ENCODE peak calls at places on chromosomes 6 and 20, in ten cellular contexts. One of them, this sample, is unnamed.

GRCh38 chr6:44202332-44202971 is 14.3 kb upstream of the MYMX start:
- DNase-seq in cardiac septum: peak
- DNase-seq in stimulated activated naive CD4-positive, alpha-beta T cell treated with Interleukin-2 at 50 U/mL for 16 hours: no peak
- DNase-seq in A549: no peak
- DNase-seq in dorsolateral prefrontal cortex: no peak
- DNase-seq in anterior cingulate cortex: no peak
- DNase-seq in left colon: no peak
- DNase-seq in HT-29: no peak
- DNase-seq in prostate gland: no peak
- DNase-seq in choroid plexus epithelial cell: no peak
- DNase-seq in this sample: no peak

GRCh38 chr20:22700387-22700786 is 116.0 kb upstream of the FOXA2 start:
- DNase-seq in HT-29: no peak
- DNase-seq in stimulated activated naive CD4-positive, alpha-beta T cell treated with Interleukin-2 at 50 U/mL for 16 hours: no peak
- DNase-seq in A549: no peak
- DNase-seq in dorsolateral prefrontal cortex: no peak
- DNase-seq in left colon: no peak
- DNase-seq in anterior cingulate cortex: no peak
- DNase-seq in prostate gland: no peak
- DNase-seq in cardiac septum: no peak
- DNase-seq in choroid plexus epithelial cell: peak
- DNase-seq in this sample: no peak

GRCh38 chr6:47352966-47353365 is 43.3 kb upstream of the TNFRSF21 start:
- DNase-seq in dorsolateral prefrontal cortex: no peak
- DNase-seq in choroid plexus epithelial cell: no peak
- DNase-seq in A549: no peak
- DNase-seq in left colon: no peak
- DNase-seq in cardiac septum: no peak
- DNase-seq in stimulated activated naive CD4-positive, alpha-beta T cell treated with Interleukin-2 at 50 U/mL for 16 hours: no peak
- DNase-seq in anterior cingulate cortex: no peak
- DNase-seq in HT-29: no peak
- DNase-seq in prostate gland: no peak
- DNase-seq in this sample: no peak

GRCh38 chr20:33668087-33668790 is 1.5 kb downstream of the ACTL10 start:
- DNase-seq in HT-29: no peak
- DNase-seq in A549: peak
- DNase-seq in cardiac septum: peak
- DNase-seq in anterior cingulate cortex: peak
- DNase-seq in choroid plexus epithelial cell: no peak
- DNase-seq in stimulated activated naive CD4-positive, alpha-beta T cell treated with Interleukin-2 at 50 U/mL for 16 hours: no peak
- DNase-seq in left colon: peak
- DNase-seq in prostate gland: no peak
- DNase-seq in dorsolateral prefrontal cortex: no peak
- DNase-seq in this sample: no peak

GRCh38 chr6:45886776-45887175 is 128.9 kb downstream of the CLIC5 start:
- DNase-seq in choroid plexus epithelial cell: no peak
- DNase-seq in prostate gland: no peak
- DNase-seq in cardiac septum: no peak
- DNase-seq in left colon: no peak
- DNase-seq in HT-29: no peak
- DNase-seq in anterior cingulate cortex: no peak
- DNase-seq in stimulated activated naive CD4-positive, alpha-beta T cell treated with Interleukin-2 at 50 U/mL for 16 hours: no peak
- DNase-seq in dorsolateral prefrontal cortex: no peak
- DNase-seq in A549: no peak
- DNase-seq in this sample: no peak

GRCh38 chr20:51182571-51182970 is 159.7 kb upstream of the KCNG1 start:
- DNase-seq in cardiac septum: no peak
- DNase-seq in dorsolateral prefrontal cortex: no peak
- DNase-seq in stimulated activated naive CD4-positive, alpha-beta T cell treated with Interleukin-2 at 50 U/mL for 16 hours: no peak
- DNase-seq in HT-29: no peak
- DNase-seq in left colon: no peak
- DNase-seq in choroid plexus epithelial cell: no peak
- DNase-seq in anterior cingulate cortex: no peak
- DNase-seq in A549: no peak
- DNase-seq in prostate gland: no peak
- DNase-seq in this sample: peak

GRCh38 chr6:117233146-117233545 is 32.2 kb upstream of the VGLL2 start:
- DNase-seq in HT-29: no peak
- DNase-seq in stimulated activated naive CD4-positive, alpha-beta T cell treated with Interleukin-2 at 50 U/mL for 16 hours: no peak
- DNase-seq in dorsolateral prefrontal cortex: no peak
- DNase-seq in choroid plexus epithelial cell: peak
- DNase-seq in A549: no peak
- DNase-seq in cardiac septum: no peak
- DNase-seq in anterior cingulate cortex: no peak
- DNase-seq in prostate gland: no peak
- DNase-seq in left colon: no peak
- DNase-seq in this sample: no peak

GRCh38 chr20:2879148-2879547 is 5.9 kb downstream of the PTPRA start:
- DNase-seq in stimulated activated naive CD4-positive, alpha-beta T cell treated with Interleukin-2 at 50 U/mL for 16 hours: no peak
- DNase-seq in anterior cingulate cortex: no peak
- DNase-seq in dorsolateral prefrontal cortex: peak
- DNase-seq in prostate gland: no peak
- DNase-seq in left colon: no peak
- DNase-seq in A549: no peak
- DNase-seq in HT-29: no peak
- DNase-seq in choroid plexus epithelial cell: peak
- DNase-seq in cardiac septum: no peak
- DNase-seq in this sample: no peak

GRCh38 chr20:33443006-33443511 is 504 bp downstream of the SNTA1 start:
- DNase-seq in dorsolateral prefrontal cortex: no peak
- DNase-seq in prostate gland: no peak
- DNase-seq in stimulated activated naive CD4-positive, alpha-beta T cell treated with Interleukin-2 at 50 U/mL for 16 hours: peak
- DNase-seq in anterior cingulate cortex: no peak
- DNase-seq in left colon: peak
- DNase-seq in A549: no peak
- DNase-seq in cardiac septum: no peak
- DNase-seq in choroid plexus epithelial cell: no peak
- DNase-seq in HT-29: no peak
- DNase-seq in this sample: no peak

GRCh38 chr20:19520261-19520660 is 237.8 kb upstream of the RIN2 start:
- DNase-seq in choroid plexus epithelial cell: no peak
- DNase-seq in HT-29: no peak
- DNase-seq in left colon: no peak
- DNase-seq in dorsolateral prefrontal cortex: no peak
- DNase-seq in prostate gland: no peak
- DNase-seq in cardiac septum: no peak
- DNase-seq in stimulated activated naive CD4-positive, alpha-beta T cell treated with Interleukin-2 at 50 U/mL for 16 hours: no peak
- DNase-seq in A549: no peak
- DNase-seq in anterior cingulate cortex: no peak
- DNase-seq in this sample: no peak

GRCh38 chr6:158361961-158362634 is 49.8 kb downstream of the TULP4 start:
- DNase-seq in A549: no peak
- DNase-seq in HT-29: no peak
- DNase-seq in left colon: no peak
- DNase-seq in choroid plexus epithelial cell: peak
- DNase-seq in anterior cingulate cortex: no peak
- DNase-seq in cardiac septum: no peak
- DNase-seq in prostate gland: no peak
- DNase-seq in dorsolateral prefrontal cortex: no peak
- DNase-seq in stimulated activated naive CD4-positive, alpha-beta T cell treated with Interleukin-2 at 50 U/mL for 16 hours: no peak
- DNase-seq in this sample: no peak